ENCODE peak calls at places on chromosome 18, in five cellular contexts. S is non-pigmented ciliary epithelial cell, P is A549, U is A172, C is omental fat pad. D is an unnamed sample.

GRCh38 chr18:48039769-48040215 is 109.3 kb upstream of the SMAD2 start:
- DNase-seq in S (no peak), P (no peak), U (no peak), C (no peak), D (no peak)

GRCh38 chr18:54393648-54394294 is 36.1 kb downstream of the C18orf54 start:
- DNase-seq in S (no peak), P (no peak), U (no peak), C (no peak), D (no peak)

GRCh38 chr18:75544051-75544481 is 116.6 kb upstream of the SMIM21 start:
- DNase-seq in S (no peak), P (no peak), U (peak), C (no peak), D (peak)

GRCh38 chr18:79383388-79384056 is 12.2 kb upstream of the NFATC1 start:
- DNase-seq in S (no peak), P (no peak), U (no peak), C (no peak), D (no peak)

GRCh38 chr18:51151185-51151567 is 46.3 kb downstream of the MEX3C start:
- DNase-seq in S (no peak), P (no peak), U (no peak), C (no peak), D (no peak)

GRCh38 chr18:79411614-79412526 is 16.1 kb downstream of the NFATC1 start:
- DNase-seq in S (no peak), P (no peak), U (no peak), C (no peak), D (no peak)

GRCh38 chr18:616380-616995 is 19.7 kb downstream of the CLUL1 start:
- DNase-seq in S (peak), P (peak), U (peak), C (no peak), D (peak)

GRCh38 chr18:43601432-43601831 is 324.1 kb upstream of the SYT4 start:
- DNase-seq in S (no peak), P (no peak), U (no peak), C (no peak), D (no peak)

GRCh38 chr18:23706971-23707640 is 17.9 kb downstream of the LAMA3 start:
- DNase-seq in S (no peak), P (no peak), U (no peak), C (no peak), D (no peak)

GRCh38 chr18:65737346-65737745 is 13.5 kb upstream of the CDH7 start:
- DNase-seq in S (no peak), P (no peak), U (no peak), C (no peak), D (no peak)

GRCh38 chr18:9562584-9562983 is 51.8 kb downstream of the PPP4R1 start:
- DNase-seq in S (no peak), P (no peak), U (no peak), C (no peak), D (no peak)

GRCh38 chr18:59783138-59783537 is 85.9 kb upstream of the CCBE1 start:
- DNase-seq in S (peak), P (peak), U (peak), C (no peak), D (peak)

GRCh38 chr18:45775241-45775676 is 50.2 kb upstream of the SIGLEC15 start:
- DNase-seq in S (no peak), P (peak), U (no peak), C (no peak), D (no peak)

GRCh38 chr18:44954256-44954655 is 273.6 kb downstream of the SETBP1 start:
- DNase-seq in S (no peak), P (no peak), U (no peak), C (no peak), D (no peak)

GRCh38 chr18:34773378-34773777 is 63.3 kb downstream of the DTNA start:
- DNase-seq in S (no peak), P (no peak), U (peak), C (no peak), D (no peak)

GRCh38 chr18:21331094-21331493 is 89.1 kb downstream of the GREB1L start:
- DNase-seq in S (no peak), P (no peak), U (no peak), C (no peak), D (no peak)

GRCh38 chr18:28161608-28162599 is 15.0 kb downstream of the CDH2 start:
- DNase-seq in S (no peak), P (peak), U (peak), C (no peak), D (no peak)

GRCh38 chr18:12376034-12376717 is 851 bp downstream of the AFG3L2 start:
- DNase-seq in S (no peak), P (peak), U (no peak), C (peak), D (no peak)

GRCh38 chr18:6884944-6885343 is 155.4 kb downstream of the ARHGAP28 start:
- DNase-seq in S (no peak), P (no peak), U (no peak), C (no peak), D (no peak)

GRCh38 chr18:4068552-4069158 is 386.5 kb downstream of the DLGAP1 start:
- DNase-seq in S (peak), P (peak), U (peak), C (no peak), D (peak)

GRCh38 chr18:8616026-8616401 is 6.8 kb downstream of the RAB12 start:
- DNase-seq in S (no peak), P (no peak), U (peak), C (no peak), D (peak)

D was measured in H4.